ENCODE peak calls at places on chromosomes 1 and 21, in ten cellular contexts. F is PC-3; X is activated T-helper 17 cell treated with anti-CD3 and anti-CD28 coated beads, Interleukin-2, amount 50 U/mL, for 72 hours; V is mucosa of descending colon; D is HepG2; B is T-helper 17 cell; Z is gastroesophageal sphincter; A is naive B cell; S is memory B cell; G is activated CD8-positive, alpha-beta T cell treated with anti-CD3 and anti-CD28 coated beads, Interleukin-2, amount 10 ng/mL, durations not matched to agents 7 days and 5 days. E is an unnamed sample.

GRCh38 chr21:45894107-45894810 is 87.3 kb upstream of the COL6A1 start:
- ATAC-seq in B (no peak), F (peak; percentile 38), S (no peak), G (no peak), D (no peak), V (peak; percentile 28), Z (peak; percentile 86), A (no peak), X (no peak), E (peak; percentile 79)

GRCh38 chr1:87450615-87451209 is 122.0 kb downstream of the LMO4 start:
- ATAC-seq in D (peak; percentile 90), F (no peak), G (no peak), V (peak; percentile 61), A (no peak), S (no peak), B (peak; percentile 55), X (no peak), Z (no peak), E (no peak)

GRCh38 chr1:155976913-155977606 is 1.3 kb downstream of the ARHGEF2 start:
- ATAC-seq in B (peak; percentile 6), F (peak; percentile 23), A (no peak), S (no peak), X (peak; percentile 35), V (peak; percentile 27), D (peak; percentile 2), Z (no peak), G (peak; percentile 4), E (peak; percentile 2)

GRCh38 chr1:201511925-201512539 is 5.1 kb upstream of the CSRP1 start:
- ATAC-seq in A (no peak), D (peak; percentile 90), B (no peak), G (no peak), V (peak; percentile 31), F (peak; percentile 9), X (no peak), Z (peak; percentile 54), S (no peak), E (peak; percentile 57)

GRCh38 chr1:154574715-154575114 is 7.1 kb downstream of the CHRNB2 start:
- ATAC-seq in S (peak; percentile 29), B (no peak), X (no peak), V (no peak), Z (no peak), G (no peak), A (no peak), D (no peak), F (peak; percentile 25), E (peak; percentile 45)

GRCh38 chr1:245051349-245052221 is 103.2 kb upstream of the KIF26B start:
- ATAC-seq in B (peak; percentile 39), V (no peak), A (peak; percentile 41), G (peak; percentile 67), X (peak; percentile 29), Z (peak; percentile 47), S (peak; percentile 37), F (no peak), D (no peak), E (no peak)

GRCh38 chr1:19612516-19612915 is 31.6 kb upstream of the NBL1 start:
- ATAC-seq in A (no peak), G (no peak), Z (no peak), V (peak; percentile 46), D (no peak), S (no peak), F (no peak), X (no peak), B (no peak), E (no peak)

GRCh38 chr1:11707621-11708276 is 16.2 kb downstream of the DRAXIN start:
- ATAC-seq in G (no peak), F (no peak), D (peak; percentile 81), S (no peak), V (peak; percentile 43), Z (no peak), X (no peak), B (no peak), A (no peak), E (no peak)

GRCh38 chr1:7554343-7555270 is 216.5 kb upstream of the VAMP3 start:
- ATAC-seq in V (no peak), D (no peak), S (no peak), F (no peak), A (no peak), G (no peak), X (no peak), B (no peak), Z (no peak), E (no peak)

GRCh38 chr1:7609311-7609994 is 161.6 kb upstream of the VAMP3 start:
- ATAC-seq in X (no peak), S (no peak), D (no peak), A (no peak), F (no peak), V (no peak), B (no peak), G (no peak), Z (no peak), E (no peak)

GRCh38 chr1:67647036-67647798 is 37.8 kb upstream of the GADD45A start:
- ATAC-seq in D (peak; percentile 11), A (no peak), S (no peak), Z (peak; percentile 44), G (no peak), X (peak; percentile 18), V (peak; percentile 39), B (no peak), F (peak; percentile 74), E (peak; percentile 70)

GRCh38 chr1:225746361-225747179 is 31.1 kb upstream of the SRP9 start:
- ATAC-seq in V (peak; percentile 98), F (peak; percentile 99), D (peak; percentile 98), S (no peak), X (no peak), Z (peak; percentile 94), A (no peak), G (no peak), B (no peak), E (peak; percentile 97)

GRCh38 chr1:214277704-214278635 is 3.0 kb upstream of the SMYD2 start:
- ATAC-seq in Z (no peak), V (no peak), B (no peak), S (no peak), G (no peak), F (no peak), X (no peak), A (no peak), D (no peak), E (no peak)

GRCh38 chr1:32101233-32101681 is 6.6 kb upstream of the KPNA6 start:
- ATAC-seq in F (peak; percentile 81), A (no peak), Z (no peak), V (no peak), D (no peak), X (no peak), G (no peak), S (no peak), B (no peak), E (peak; percentile 83)

GRCh38 chr1:91585502-91585901 is 84.9 kb downstream of the CDC7 start:
- ATAC-seq in V (no peak), S (no peak), D (no peak), Z (no peak), X (no peak), G (no peak), B (no peak), F (no peak), A (no peak), E (no peak)

GRCh38 chr1:67850151-67850551 is 16.9 kb upstream of the GNG12 start:
- ATAC-seq in Z (no peak), X (no peak), V (peak; percentile 55), S (no peak), B (no peak), D (peak; percentile 43), G (peak; percentile 19), A (no peak), F (peak; percentile 45), E (peak; percentile 61)

GRCh38 chr1:6177681-6178380 is 2.3 kb downstream of the CHD5 start:
- ATAC-seq in B (no peak), V (no peak), D (no peak), F (no peak), Z (no peak), G (no peak), A (no peak), S (no peak), X (no peak), E (no peak)

GRCh38 chr1:2610036-2610720 is 22.6 kb downstream of the MMEL1 start:
- ATAC-seq in X (no peak), D (no peak), Z (no peak), S (no peak), G (no peak), A (no peak), F (no peak), V (no peak), B (no peak), E (no peak)

GRCh38 chr1:76136894-76137293 is 62.3 kb downstream of the ST6GALNAC3 start:
- ATAC-seq in B (no peak), G (no peak), D (no peak), F (no peak), V (no peak), A (peak; percentile 68), S (no peak), Z (no peak), X (no peak), E (no peak)

GRCh38 chr1:155499953-155500621 is 62.5 kb downstream of the ASH1L start:
- ATAC-seq in F (no peak), Z (no peak), D (no peak), V (peak; percentile 87), X (peak; percentile 64), A (peak; percentile 80), G (no peak), S (peak; percentile 77), B (peak; percentile 50), E (peak; percentile 41)

E was measured in SK-N-SH treated with all-trans-retinoic acid at 6 μM for 48 hours.